ENCODE peak calls at places on chromosomes 7 and 10, in seven cellular contexts. P is upper lobe of right lung, I is GM23338, X is right lobe of liver, Q is neural progenitor cell, J is colonic mucosa, O is osteoblast. U is an unnamed sample. For H3K4me1, the result is how much of the 10 kb centered on the place peaks cover.

GRCh38 chr7:106591146-106591545 is 69.8 kb downstream of the CCDC71L start:
- DNase-seq in P (no peak), I (no peak), X (no peak), Q (no peak), J (no peak), O (no peak), U (no peak)

GRCh38 chr7:73885975-73886798 is 25.2 kb downstream of the TMEM270 start:
- DNase-seq in P (no peak), I (peak), X (peak), Q (peak), J (no peak), O (peak), U (no peak)

GRCh38 chr7:21617916-21618390 is 75.1 kb downstream of the DNAH11 start:
- DNase-seq in P (no peak), I (no peak), X (peak), Q (no peak), J (peak), O (no peak), U (no peak)

GRCh38 chr7:112951070-112951469 is 135.6 kb downstream of the GPR85 start:
- DNase-seq in P (no peak), I (no peak), X (no peak), Q (no peak), J (no peak), O (no peak), U (no peak)

GRCh38 chr10:117004238-117004626 is 755 bp downstream of the SHTN1 start:
- DNase-seq in P (no peak), I (no peak), X (no peak), Q (no peak), J (no peak), O (peak), U (peak)

GRCh38 chr10:103757531-103758293 is 97.7 kb downstream of the SH3PXD2A start:
- DNase-seq in P (no peak), I (peak), X (peak), Q (no peak), J (peak), O (peak), U (no peak)

GRCh38 chr10:6363516-6363915 is 160.8 kb downstream of the PFKFB3 start:
- DNase-seq in P (no peak), I (no peak), X (no peak), Q (no peak), J (no peak), O (no peak), U (no peak)

GRCh38 chr7:100394077-100394476 is 20.8 kb downstream of the PILRA start:
- DNase-seq in P (no peak), I (no peak), X (no peak), Q (no peak), J (no peak), O (no peak), U (no peak)

GRCh38 chr10:22712246-22712958 is 2.0 kb downstream of the PIP4K2A start:
- DNase-seq in P (no peak), I (no peak), X (no peak), Q (no peak), J (no peak), O (peak), U (no peak)

GRCh38 chr7:13851756-13852155 is 137.7 kb downstream of the ETV1 start:
- DNase-seq in P (no peak), I (peak), X (no peak), Q (peak), J (no peak), O (no peak), U (no peak)

GRCh38 chr7:35712563-35713226 is 17.8 kb upstream of the HERPUD2 start:
- DNase-seq in P (no peak), I (no peak), X (no peak), Q (no peak), J (no peak), O (no peak), U (no peak)

GRCh38 chr10:100482181-100482833 is 19.5 kb downstream of the WNT8B start:
- DNase-seq in P (peak), I (peak), X (peak), Q (peak), J (peak), O (peak), U (peak)

GRCh38 chr10:102419561-102420442 is 834 bp upstream of the FBXL15 start:
- DNase-seq in P (no peak), I (peak), X (peak), Q (peak), J (peak), O (peak), U (peak)

GRCh38 chr10:34766256-34766580 is 48.9 kb downstream of the PARD3 start:
- DNase-seq in P (no peak), I (no peak), X (no peak), Q (no peak), J (no peak), O (no peak), U (no peak)

GRCh38 chr10:96470108-96470743 is 43.5 kb downstream of the TLL2 start:
- DNase-seq in P (no peak), I (peak), X (no peak), Q (peak), J (no peak), O (peak), U (peak)

GRCh38 chr7:123070702-123071286 is 75.3 kb upstream of the TAS2R16 start:
- DNase-seq in P (no peak), I (peak), X (no peak), Q (peak), J (no peak), O (no peak), U (peak)

GRCh38 chr10:95279042-95279820 is 11.6 kb downstream of the PDLIM1 start:
- DNase-seq in P (no peak), I (no peak), X (no peak), Q (no peak), J (no peak), O (peak), U (no peak)
- H3K4me1 ChIP-seq in P (half or more), I (under half), X (under half), Q (under half), J (under half), O (half or more), U (under half)

GRCh38 chr7:84162584-84162983 is 32.0 kb downstream of the SEMA3A start:
- DNase-seq in P (no peak), I (no peak), X (no peak), Q (no peak), J (no peak), O (no peak), U (no peak)

GRCh38 chr7:84162125-84162524 is 32.5 kb downstream of the SEMA3A start:
- DNase-seq in P (no peak), I (no peak), X (no peak), Q (no peak), J (no peak), O (no peak), U (peak)

GRCh38 chr7:84157171-84157570 is 37.4 kb downstream of the SEMA3A start:
- DNase-seq in P (no peak), I (no peak), X (no peak), Q (no peak), J (no peak), O (peak), U (peak)

GRCh38 chr7:84159435-84159834 is 35.2 kb downstream of the SEMA3A start:
- DNase-seq in P (no peak), I (no peak), X (no peak), Q (no peak), J (no peak), O (peak), U (no peak)

GRCh38 chr7:84161398-84161797 is 33.2 kb downstream of the SEMA3A start:
- DNase-seq in P (no peak), I (no peak), X (no peak), Q (no peak), J (no peak), O (no peak), U (no peak)
- H3K4me1 ChIP-seq in P (under half), I (under half), X (under half), Q (under half), J (under half), O (under half), U (under half)

GRCh38 chr10:119460369-119461195 is 81.9 kb downstream of the RGS10 start:
- DNase-seq in P (no peak), I (no peak), X (no peak), Q (no peak), J (no peak), O (no peak), U (no peak)

GRCh38 chr10:119461380-119461779 is 81.1 kb downstream of the RGS10 start:
- DNase-seq in P (no peak), I (no peak), X (no peak), Q (no peak), J (no peak), O (peak), U (no peak)

GRCh38 chr10:119457966-119458766 is 84.4 kb downstream of the RGS10 start:
- DNase-seq in P (no peak), I (no peak), X (no peak), Q (no peak), J (no peak), O (no peak), U (no peak)

GRCh38 chr10:119461923-119462322 is 80.6 kb downstream of the RGS10 start:
- DNase-seq in P (no peak), I (no peak), X (no peak), Q (no peak), J (no peak), O (no peak), U (no peak)

DNA sequence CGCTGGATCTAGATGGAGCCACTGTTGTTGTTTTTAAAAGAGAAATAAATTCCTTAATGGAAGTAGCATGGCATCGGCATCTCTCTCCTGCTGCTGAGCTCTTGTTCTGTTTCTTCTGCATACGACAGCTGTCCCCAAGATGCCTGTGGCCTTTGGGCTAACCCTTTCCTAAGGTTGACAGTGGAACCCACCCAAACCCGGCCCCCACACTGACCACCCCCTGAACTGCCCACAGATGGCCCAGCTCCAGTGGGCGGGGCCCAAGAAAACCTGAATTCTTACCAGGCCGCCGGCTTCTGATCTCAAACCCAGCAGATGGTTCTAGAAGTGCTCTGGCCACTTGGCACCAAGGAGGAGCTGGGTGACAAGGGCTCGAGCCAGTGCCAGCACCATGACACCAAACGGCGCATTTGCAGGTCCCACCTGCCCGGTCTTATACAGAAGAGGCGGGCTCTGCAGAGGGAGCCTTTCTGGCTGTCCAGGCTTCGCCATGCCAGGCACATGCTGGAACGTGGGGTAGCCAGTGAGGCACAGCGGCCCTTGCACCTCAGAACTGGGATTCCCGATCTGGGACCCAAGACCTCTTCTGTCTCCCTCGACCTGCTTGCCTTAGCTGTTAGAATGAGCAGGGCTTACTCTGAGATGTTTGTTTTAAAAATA is 82.7 kb downstream of the RGS10 start:
- DNase-seq in P (no peak), I (no peak), X (no peak), Q (no peak), J (no peak), O (no peak), U (no peak)
- H3K4me1 ChIP-seq in P (under half), I (under half), X (under half), Q (under half), J (under half), O (under half), U (under half)

GRCh38 chr7:130994378-130995115 is 260.5 kb upstream of the KLF14 start:
- DNase-seq in P (no peak), I (peak), X (peak), Q (no peak), J (peak), O (peak), U (no peak)
- H3K4me1 ChIP-seq in P (half or more), I (under half), X (under half), Q (under half), J (under half), O (under half), U (under half)

GRCh38 chr7:77326131-77326530 is 90.0 kb downstream of the GSAP start:
- DNase-seq in P (no peak), I (no peak), X (no peak), Q (no peak), J (no peak), O (no peak), U (no peak)
- H3K4me1 ChIP-seq in P (under half), I (under half), X (under half), Q (under half), J (under half), O (under half), U (under half)

DNA sequence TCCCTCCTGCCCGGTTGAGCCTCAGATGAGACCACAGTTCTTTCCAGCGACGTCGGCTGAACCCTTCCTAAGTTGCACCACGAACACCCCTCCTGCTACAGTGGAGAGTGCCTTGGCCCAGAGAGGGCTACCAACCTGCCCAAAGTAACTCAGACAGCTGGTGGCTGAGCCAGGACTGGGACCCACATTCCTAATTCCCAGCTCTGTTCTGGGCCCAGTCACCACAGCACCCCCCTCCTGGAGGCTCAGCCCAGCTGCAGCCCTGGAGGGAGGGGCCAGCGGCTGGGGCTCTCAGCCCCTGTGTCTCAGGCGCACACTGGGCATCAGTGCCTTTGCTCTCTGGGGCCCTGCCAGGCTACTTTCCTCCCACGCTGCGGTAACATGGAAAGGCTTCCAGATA is 10.6 kb downstream of the ATP6V1F start:
- DNase-seq in P (no peak), I (no peak), X (no peak), Q (no peak), J (no peak), O (no peak), U (no peak)
- H3K4me1 ChIP-seq in P (under half), I (under half), X (under half), Q (under half), J (under half), O (under half), U (under half)

DNA sequence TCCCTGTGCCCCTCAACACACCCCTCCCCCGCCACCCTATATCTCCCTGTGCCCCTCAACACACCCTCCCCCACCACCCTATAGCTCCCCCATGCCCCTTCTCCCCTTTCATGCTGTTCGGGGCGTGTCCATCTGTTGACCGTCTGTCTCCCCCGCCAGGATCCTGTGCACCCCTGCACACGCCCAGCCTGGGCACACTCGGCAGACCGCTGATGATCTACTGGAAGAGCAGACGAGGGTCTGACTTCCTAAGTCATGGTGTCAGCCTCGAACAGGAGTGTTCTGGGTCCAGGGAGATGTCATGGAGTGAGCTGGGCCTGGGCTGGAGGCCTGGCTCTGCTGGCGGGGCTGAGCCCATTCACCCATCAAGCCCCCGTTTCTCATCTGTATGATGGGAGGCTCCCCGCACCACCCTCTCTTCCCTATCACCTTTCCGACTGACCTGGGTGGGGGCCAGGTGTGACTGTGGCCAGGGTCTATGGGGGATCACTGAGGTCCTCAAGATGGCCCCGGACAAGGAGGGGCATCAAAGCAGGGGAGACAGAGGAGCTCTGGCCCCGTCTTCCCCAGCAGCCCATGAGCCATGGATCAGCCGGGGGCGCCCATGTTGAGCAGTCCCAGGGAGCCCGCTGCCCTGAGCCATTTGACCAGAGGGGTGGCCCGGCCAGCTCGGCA is 48.3 kb downstream of the PDGFA start:
- DNase-seq in P (no peak), I (no peak), X (no peak), Q (no peak), J (no peak), O (no peak), U (no peak)
- H3K4me1 ChIP-seq in P (under half), I (under half), X (under half), Q (under half), J (under half), O (under half), U (under half)

DNA sequence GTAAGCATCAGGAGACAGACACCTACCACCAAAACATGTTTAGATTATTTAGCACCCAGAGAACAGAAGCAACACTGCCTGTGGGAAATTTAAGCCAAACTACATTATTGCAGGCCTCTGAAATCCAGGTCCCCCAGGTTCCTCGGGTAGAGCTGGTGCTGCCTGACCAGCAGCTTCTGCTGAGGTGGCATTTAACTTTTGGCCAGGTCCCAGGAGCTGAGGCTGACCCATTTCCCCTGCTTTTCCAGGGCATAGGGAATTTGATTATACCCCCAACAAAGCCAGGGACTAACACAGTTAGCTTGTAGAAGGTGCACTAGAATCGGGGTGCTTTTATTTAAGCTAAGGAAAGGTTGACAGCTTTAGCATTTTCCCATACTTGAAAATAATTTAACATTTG is 4.7 kb downstream of the LRRC4 start:
- DNase-seq in P (no peak), I (no peak), X (no peak), Q (no peak), J (no peak), O (no peak), U (no peak)
- H3K4me1 ChIP-seq in P (under half), I (under half), X (under half), Q (half or more), J (under half), O (under half), U (under half)

U was measured in HAP-1.